ENCODE peak calls at places on chromosomes 6 and 20, in eight cellular contexts. One of them, this sample, is unnamed.

GRCh38 chr6:36590237-36590636 is 3.9 kb upstream of the SRSF3 start:
- DNase-seq in stomach: no peak
- DNase-seq in suprapubic skin: no peak
- DNase-seq in GM12878: no peak
- DNase-seq in SK-N-SH: no peak
- DNase-seq in HepG2: peak
- DNase-seq in transverse colon: no peak
- DNase-seq in K562: no peak
- DNase-seq in this sample: no peak

GRCh38 chr6:105270511-105270910 is 90.7 kb upstream of the POPDC3 start:
- DNase-seq in transverse colon: no peak
- DNase-seq in HepG2: no peak
- DNase-seq in suprapubic skin: no peak
- DNase-seq in SK-N-SH: no peak
- DNase-seq in stomach: no peak
- DNase-seq in K562: no peak
- DNase-seq in GM12878: no peak
- DNase-seq in this sample: no peak

GRCh38 chr6:2891768-2892170 is 11.3 kb downstream of the SERPINB9 start:
- DNase-seq in HepG2: no peak
- DNase-seq in K562: no peak
- DNase-seq in transverse colon: peak
- DNase-seq in suprapubic skin: no peak
- DNase-seq in SK-N-SH: no peak
- DNase-seq in stomach: peak
- DNase-seq in GM12878: peak
- DNase-seq in this sample: no peak

GRCh38 chr6:36312854-36313627 is 23.6 kb downstream of the BNIP5 start:
- DNase-seq in HepG2: no peak
- DNase-seq in suprapubic skin: no peak
- DNase-seq in SK-N-SH: no peak
- DNase-seq in GM12878: peak
- DNase-seq in stomach: no peak
- DNase-seq in K562: no peak
- DNase-seq in transverse colon: no peak
- DNase-seq in this sample: no peak

GRCh38 chr20:9514461-9515210 is at the start of gene LAMP5:
- DNase-seq in SK-N-SH: peak
- DNase-seq in stomach: no peak
- DNase-seq in transverse colon: no peak
- DNase-seq in HepG2: no peak
- DNase-seq in K562: no peak
- DNase-seq in suprapubic skin: no peak
- DNase-seq in GM12878: no peak
- DNase-seq in this sample: no peak

GRCh38 chr20:45456632-45457031 is 12.9 kb upstream of the WFDC2 start:
- DNase-seq in suprapubic skin: no peak
- DNase-seq in HepG2: peak
- DNase-seq in transverse colon: peak
- DNase-seq in GM12878: no peak
- DNase-seq in SK-N-SH: no peak
- DNase-seq in stomach: peak
- DNase-seq in K562: peak
- DNase-seq in this sample: no peak

GRCh38 chr20:19784511-19785172 is 26.6 kb downstream of the RIN2 start:
- DNase-seq in suprapubic skin: no peak
- DNase-seq in SK-N-SH: peak
- DNase-seq in stomach: peak
- DNase-seq in HepG2: peak
- DNase-seq in K562: peak
- DNase-seq in transverse colon: peak
- DNase-seq in GM12878: peak
- DNase-seq in this sample: peak

GRCh38 chr6:159577564-159577963 is 115.5 kb downstream of the SOD2 start:
- DNase-seq in HepG2: no peak
- DNase-seq in GM12878: no peak
- DNase-seq in K562: no peak
- DNase-seq in transverse colon: no peak
- DNase-seq in stomach: no peak
- DNase-seq in SK-N-SH: no peak
- DNase-seq in suprapubic skin: no peak
- DNase-seq in this sample: no peak

GRCh38 chr20:5000263-5001173 is 792 bp downstream of the SLC23A2 start:
- DNase-seq in SK-N-SH: peak
- DNase-seq in stomach: peak
- DNase-seq in GM12878: no peak
- DNase-seq in HepG2: peak
- DNase-seq in K562: no peak
- DNase-seq in transverse colon: peak
- DNase-seq in suprapubic skin: peak
- DNase-seq in this sample: peak

GRCh38 chr6:6614096-6614964 is 25.8 kb downstream of the LY86 start:
- DNase-seq in HepG2: no peak
- DNase-seq in GM12878: no peak
- DNase-seq in stomach: no peak
- DNase-seq in transverse colon: no peak
- DNase-seq in suprapubic skin: no peak
- DNase-seq in SK-N-SH: no peak
- DNase-seq in K562: no peak
- DNase-seq in this sample: no peak

GRCh38 chr6:186221-186965 is 105.9 kb upstream of the DUSP22 start:
- DNase-seq in HepG2: peak
- DNase-seq in GM12878: no peak
- DNase-seq in suprapubic skin: peak
- DNase-seq in SK-N-SH: no peak
- DNase-seq in stomach: peak
- DNase-seq in transverse colon: no peak
- DNase-seq in K562: no peak
- DNase-seq in this sample: peak

DNA sequence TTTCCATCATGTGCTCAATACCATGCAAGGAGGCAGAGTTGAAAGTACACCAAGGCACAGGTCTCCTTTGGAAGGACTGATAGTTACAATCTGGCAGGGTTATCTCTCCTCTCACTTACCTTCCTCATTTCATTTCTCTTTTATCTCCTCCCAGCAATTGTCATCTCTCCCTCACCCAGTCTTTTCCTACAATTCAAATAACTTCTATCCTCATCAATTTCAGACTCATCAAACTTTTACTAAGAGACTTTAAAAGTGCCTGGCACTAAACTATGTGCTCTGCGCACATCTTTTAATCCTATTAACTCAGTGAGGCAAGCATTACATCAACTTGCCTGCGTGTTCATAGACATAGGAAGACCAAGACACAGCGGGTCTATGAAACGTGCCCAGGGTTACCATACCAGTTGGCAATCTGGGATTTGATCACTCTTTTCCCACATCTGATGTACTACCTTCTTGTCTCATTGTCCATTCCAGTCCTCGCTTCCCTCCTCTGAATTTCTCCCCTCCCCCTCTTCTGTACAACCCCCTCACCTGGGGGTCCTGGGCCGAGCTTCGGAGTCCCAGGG is 1.2 kb downstream of the VARS1 start:
- DNase-seq in transverse colon: no peak
- DNase-seq in K562: peak
- DNase-seq in GM12878: no peak
- DNase-seq in SK-N-SH: no peak
- DNase-seq in stomach: no peak
- DNase-seq in HepG2: no peak
- DNase-seq in suprapubic skin: no peak
- DNase-seq in this sample: no peak
- TF ChIP-seq EP300 in transverse colon: no peak
- TF ChIP-seq EP300 in K562: peak
- TF ChIP-seq EP300 in GM12878: no peak
- TF ChIP-seq EP300 in SK-N-SH: no peak
- TF ChIP-seq EP300 in stomach: no peak
- TF ChIP-seq EP300 in HepG2: no peak
- TF ChIP-seq EP300 in suprapubic skin: no peak
- TF ChIP-seq EP300 in this sample: no peak

GRCh38 chr6:32047539-32047854 is 9.3 kb downstream of the CYP21A2 start:
- DNase-seq in suprapubic skin: no peak
- DNase-seq in stomach: no peak
- DNase-seq in HepG2: no peak
- DNase-seq in GM12878: no peak
- DNase-seq in transverse colon: no peak
- DNase-seq in K562: no peak
- DNase-seq in SK-N-SH: no peak
- DNase-seq in this sample: peak

GRCh38 chr6:32046450-32047083 is 8.4 kb downstream of the CYP21A2 start:
- DNase-seq in HepG2: peak
- DNase-seq in suprapubic skin: no peak
- DNase-seq in transverse colon: no peak
- DNase-seq in K562: peak
- DNase-seq in SK-N-SH: peak
- DNase-seq in stomach: no peak
- DNase-seq in GM12878: no peak
- DNase-seq in this sample: peak

GRCh38 chr6:32047855-32048766 is 9.9 kb downstream of the CYP21A2 start:
- DNase-seq in stomach: peak
- DNase-seq in SK-N-SH: peak
- DNase-seq in suprapubic skin: peak
- DNase-seq in HepG2: peak
- DNase-seq in GM12878: no peak
- DNase-seq in transverse colon: peak
- DNase-seq in K562: peak
- DNase-seq in this sample: peak

GRCh38 chr6:32045811-32046449 is 7.7 kb downstream of the CYP21A2 start:
- DNase-seq in K562: peak
- DNase-seq in transverse colon: no peak
- DNase-seq in GM12878: no peak
- DNase-seq in SK-N-SH: no peak
- DNase-seq in stomach: no peak
- DNase-seq in suprapubic skin: no peak
- DNase-seq in HepG2: no peak
- DNase-seq in this sample: no peak

GRCh38 chr6:32047084-32047478 is 8.9 kb downstream of the CYP21A2 start:
- DNase-seq in stomach: no peak
- DNase-seq in GM12878: no peak
- DNase-seq in HepG2: peak
- DNase-seq in transverse colon: peak
- DNase-seq in SK-N-SH: no peak
- DNase-seq in suprapubic skin: no peak
- DNase-seq in K562: peak
- DNase-seq in this sample: peak
- H3K27ac ChIP-seq in stomach: peak
- H3K27ac ChIP-seq in GM12878: no peak
- H3K27ac ChIP-seq in HepG2: no peak
- H3K27ac ChIP-seq in transverse colon: peak
- H3K27ac ChIP-seq in SK-N-SH: no peak
- H3K27ac ChIP-seq in suprapubic skin: peak
- H3K27ac ChIP-seq in K562: peak
- H3K27ac ChIP-seq in this sample: peak

DNA sequence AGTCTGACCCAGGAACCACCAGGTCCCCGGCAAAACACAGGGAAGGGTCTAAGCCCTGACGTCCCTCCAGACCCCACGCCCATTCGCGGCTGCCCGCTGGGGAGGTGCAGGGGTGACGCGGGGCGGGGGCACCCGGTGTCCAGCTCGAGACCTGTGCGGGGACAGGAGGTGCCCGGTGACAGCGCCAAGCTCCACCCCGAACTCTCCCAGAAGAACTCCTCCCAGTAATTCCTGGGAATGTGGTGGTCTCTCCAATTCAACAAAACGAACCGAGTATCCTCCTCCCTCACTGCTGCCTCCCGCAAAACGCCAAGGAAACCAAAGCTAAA is 164.1 kb upstream of the PDE10A start:
- DNase-seq in stomach: no peak
- DNase-seq in suprapubic skin: no peak
- DNase-seq in GM12878: no peak
- DNase-seq in K562: no peak
- DNase-seq in SK-N-SH: no peak
- DNase-seq in transverse colon: no peak
- DNase-seq in HepG2: no peak
- DNase-seq in this sample: no peak
- TF ChIP-seq POLR2AphosphoS5 in stomach: no peak
- TF ChIP-seq POLR2AphosphoS5 in suprapubic skin: no peak
- TF ChIP-seq POLR2AphosphoS5 in GM12878: no peak
- TF ChIP-seq POLR2AphosphoS5 in K562: no peak
- TF ChIP-seq POLR2AphosphoS5 in SK-N-SH: no peak
- TF ChIP-seq POLR2AphosphoS5 in transverse colon: no peak
- TF ChIP-seq POLR2AphosphoS5 in HepG2: no peak
- TF ChIP-seq POLR2AphosphoS5 in this sample: no peak

GRCh38 chr6:26659042-26659359 is 545 bp downstream of the ZNF322 start:
- DNase-seq in stomach: no peak
- DNase-seq in SK-N-SH: no peak
- DNase-seq in transverse colon: no peak
- DNase-seq in K562: no peak
- DNase-seq in suprapubic skin: no peak
- DNase-seq in GM12878: no peak
- DNase-seq in HepG2: no peak
- DNase-seq in this sample: no peak

GRCh38 chr6:26657268-26657667 is 2.3 kb downstream of the ZNF322 start:
- DNase-seq in stomach: no peak
- DNase-seq in K562: no peak
- DNase-seq in HepG2: no peak
- DNase-seq in suprapubic skin: no peak
- DNase-seq in SK-N-SH: no peak
- DNase-seq in GM12878: no peak
- DNase-seq in transverse colon: no peak
- DNase-seq in this sample: no peak

GRCh38 chr6:26660096-26660425 is 515 bp upstream of the ZNF322 start:
- DNase-seq in HepG2: peak
- DNase-seq in K562: peak
- DNase-seq in transverse colon: no peak
- DNase-seq in stomach: no peak
- DNase-seq in SK-N-SH: no peak
- DNase-seq in suprapubic skin: no peak
- DNase-seq in GM12878: no peak
- DNase-seq in this sample: no peak
- TF ChIP-seq EP300 in HepG2: no peak
- TF ChIP-seq EP300 in K562: no peak
- TF ChIP-seq EP300 in transverse colon: no peak
- TF ChIP-seq EP300 in stomach: no peak
- TF ChIP-seq EP300 in SK-N-SH: no peak
- TF ChIP-seq EP300 in suprapubic skin: no peak
- TF ChIP-seq EP300 in GM12878: no peak
- TF ChIP-seq EP300 in this sample: no peak

GRCh38 chr20:1838479-1839279 is 56.5 kb upstream of the SIRPA start:
- DNase-seq in GM12878: no peak
- DNase-seq in suprapubic skin: no peak
- DNase-seq in K562: no peak
- DNase-seq in SK-N-SH: peak
- DNase-seq in transverse colon: no peak
- DNase-seq in HepG2: no peak
- DNase-seq in stomach: no peak
- DNase-seq in this sample: no peak
- H3K27ac ChIP-seq in GM12878: no peak
- H3K27ac ChIP-seq in suprapubic skin: no peak
- H3K27ac ChIP-seq in K562: no peak
- H3K27ac ChIP-seq in SK-N-SH: no peak
- H3K27ac ChIP-seq in transverse colon: no peak
- H3K27ac ChIP-seq in HepG2: no peak
- H3K27ac ChIP-seq in stomach: no peak
- H3K27ac ChIP-seq in this sample: no peak

This sample was measured in sigmoid colon.